ENCODE peak calls at places on chromosomes 6 and 20, in six cellular contexts. One of them, this sample, is unnamed.

GRCh38 chr6:170258395-170258794 is 32.5 kb downstream of the DLL1 start:
- DNase-seq in NT2/D1: no peak
- DNase-seq in A549: no peak
- DNase-seq in transverse colon: no peak
- DNase-seq in uterus: no peak
- DNase-seq in esophagus squamous epithelium: no peak
- DNase-seq in this sample: no peak

GRCh38 chr20:56343861-56344381 is 14.9 kb upstream of the FAM210B start:
- DNase-seq in NT2/D1: peak; percentile 84
- DNase-seq in A549: peak; percentile 59
- DNase-seq in transverse colon: peak; percentile 21
- DNase-seq in uterus: no peak
- DNase-seq in esophagus squamous epithelium: no peak
- DNase-seq in this sample: no peak

GRCh38 chr6:16286151-16286522 is 47.8 kb downstream of the GMPR start:
- DNase-seq in NT2/D1: peak; percentile 52
- DNase-seq in A549: peak; percentile 39
- DNase-seq in transverse colon: no peak
- DNase-seq in uterus: peak; percentile 36
- DNase-seq in esophagus squamous epithelium: no peak
- DNase-seq in this sample: peak; percentile 19

GRCh38 chr20:44959896-44960852 is at the start of gene TOMM34:
- DNase-seq in NT2/D1: peak; percentile 93
- DNase-seq in A549: peak; percentile 93
- DNase-seq in transverse colon: peak; percentile 97
- DNase-seq in uterus: peak; percentile 92
- DNase-seq in esophagus squamous epithelium: peak; percentile 60
- DNase-seq in this sample: peak; percentile 96

GRCh38 chr20:52105573-52106422 is 85.8 kb downstream of the ZFP64 start:
- DNase-seq in NT2/D1: peak; percentile 84
- DNase-seq in A549: peak; percentile 68
- DNase-seq in transverse colon: no peak
- DNase-seq in uterus: no peak
- DNase-seq in esophagus squamous epithelium: no peak
- DNase-seq in this sample: peak; percentile 14

GRCh38 chr6:136701011-136701410 is 91.3 kb downstream of the MAP3K5 start:
- DNase-seq in NT2/D1: no peak
- DNase-seq in A549: no peak
- DNase-seq in transverse colon: no peak
- DNase-seq in uterus: no peak
- DNase-seq in esophagus squamous epithelium: no peak
- DNase-seq in this sample: no peak

GRCh38 chr6:30885481-30885998 is 1.2 kb downstream of the DDR1 start:
- DNase-seq in NT2/D1: no peak
- DNase-seq in A549: peak; percentile 60
- DNase-seq in transverse colon: peak; percentile 75
- DNase-seq in uterus: no peak
- DNase-seq in esophagus squamous epithelium: no peak
- DNase-seq in this sample: no peak

GRCh38 chr6:19356692-19357091 is 480.5 kb upstream of the ID4 start:
- DNase-seq in NT2/D1: no peak
- DNase-seq in A549: no peak
- DNase-seq in transverse colon: no peak
- DNase-seq in uterus: no peak
- DNase-seq in esophagus squamous epithelium: no peak
- DNase-seq in this sample: no peak

GRCh38 chr6:99434702-99435530 is 9.8 kb upstream of the PNISR start:
- DNase-seq in NT2/D1: no peak
- DNase-seq in A549: peak; percentile 13
- DNase-seq in transverse colon: no peak
- DNase-seq in uterus: no peak
- DNase-seq in esophagus squamous epithelium: no peak
- DNase-seq in this sample: peak; percentile 50

GRCh38 chr20:51456511-51457280 is 85.8 kb downstream of the NFATC2 start:
- DNase-seq in NT2/D1: peak; percentile 33
- DNase-seq in A549: peak; percentile 96
- DNase-seq in transverse colon: peak; percentile 89
- DNase-seq in uterus: peak; percentile 96
- DNase-seq in esophagus squamous epithelium: peak; percentile 34
- DNase-seq in this sample: no peak

GRCh38 chr6:27894839-27895762 is 17.1 kb downstream of the OR2B2 start:
- DNase-seq in NT2/D1: no peak
- DNase-seq in A549: peak; percentile 83
- DNase-seq in transverse colon: peak; percentile 57
- DNase-seq in uterus: peak; percentile 68
- DNase-seq in esophagus squamous epithelium: no peak
- DNase-seq in this sample: peak; percentile 91

GRCh38 chr20:24955045-24955444 is 6.0 kb downstream of the CST7 start:
- DNase-seq in NT2/D1: no peak
- DNase-seq in A549: no peak
- DNase-seq in transverse colon: no peak
- DNase-seq in uterus: no peak
- DNase-seq in esophagus squamous epithelium: no peak
- DNase-seq in this sample: peak; percentile 69

GRCh38 chr20:22523499-22524392 is 60.6 kb downstream of the FOXA2 start:
- DNase-seq in NT2/D1: no peak
- DNase-seq in A549: peak; percentile 28
- DNase-seq in transverse colon: peak; percentile 40
- DNase-seq in uterus: no peak
- DNase-seq in esophagus squamous epithelium: no peak
- DNase-seq in this sample: no peak

GRCh38 chr6:75478929-75479328 is 14.7 kb downstream of the FILIP1 start:
- DNase-seq in NT2/D1: no peak
- DNase-seq in A549: no peak
- DNase-seq in transverse colon: no peak
- DNase-seq in uterus: no peak
- DNase-seq in esophagus squamous epithelium: no peak
- DNase-seq in this sample: no peak

GRCh38 chr6:149846321-149846720 is 17.8 kb downstream of the LRP11 start:
- DNase-seq in NT2/D1: no peak
- DNase-seq in A549: peak; percentile 39
- DNase-seq in transverse colon: no peak
- DNase-seq in uterus: peak; percentile 25
- DNase-seq in esophagus squamous epithelium: no peak
- DNase-seq in this sample: no peak

GRCh38 chr6:108165714-108166663 is at the start of gene NR2E1:
- DNase-seq in NT2/D1: no peak
- DNase-seq in A549: peak; percentile 3
- DNase-seq in transverse colon: no peak
- DNase-seq in uterus: no peak
- DNase-seq in esophagus squamous epithelium: no peak
- DNase-seq in this sample: no peak

GRCh38 chr20:38982291-38982690 is 20.1 kb downstream of the DHX35 start:
- DNase-seq in NT2/D1: no peak
- DNase-seq in A549: no peak
- DNase-seq in transverse colon: no peak
- DNase-seq in uterus: no peak
- DNase-seq in esophagus squamous epithelium: no peak
- DNase-seq in this sample: no peak

GRCh38 chr20:36030143-36030542 is 61.8 kb downstream of the CNBD2 start:
- DNase-seq in NT2/D1: no peak
- DNase-seq in A549: no peak
- DNase-seq in transverse colon: no peak
- DNase-seq in uterus: peak; percentile 22
- DNase-seq in esophagus squamous epithelium: no peak
- DNase-seq in this sample: no peak

GRCh38 chr6:13683038-13683437 is 28.6 kb downstream of the RANBP9 start:
- DNase-seq in NT2/D1: no peak
- DNase-seq in A549: no peak
- DNase-seq in transverse colon: no peak
- DNase-seq in uterus: no peak
- DNase-seq in esophagus squamous epithelium: no peak
- DNase-seq in this sample: no peak

GRCh38 chr20:34012330-34012729 is 18.6 kb downstream of the RALY start:
- DNase-seq in NT2/D1: no peak
- DNase-seq in A549: no peak
- DNase-seq in transverse colon: no peak
- DNase-seq in uterus: no peak
- DNase-seq in esophagus squamous epithelium: no peak
- DNase-seq in this sample: no peak

GRCh38 chr20:34012735-34013134 is 19.0 kb downstream of the RALY start:
- DNase-seq in NT2/D1: no peak
- DNase-seq in A549: no peak
- DNase-seq in transverse colon: no peak
- DNase-seq in uterus: no peak
- DNase-seq in esophagus squamous epithelium: no peak
- DNase-seq in this sample: no peak

GRCh38 chr20:34015401-34016335 is 22.0 kb downstream of the RALY start:
- DNase-seq in NT2/D1: no peak
- DNase-seq in A549: no peak
- DNase-seq in transverse colon: no peak
- DNase-seq in uterus: no peak
- DNase-seq in esophagus squamous epithelium: no peak
- DNase-seq in this sample: no peak

GRCh38 chr20:34014878-34015277 is 21.2 kb downstream of the RALY start:
- DNase-seq in NT2/D1: no peak
- DNase-seq in A549: no peak
- DNase-seq in transverse colon: no peak
- DNase-seq in uterus: no peak
- DNase-seq in esophagus squamous epithelium: no peak
- DNase-seq in this sample: no peak

GRCh38 chr20:34013532-34013931 is 19.8 kb downstream of the RALY start:
- DNase-seq in NT2/D1: no peak
- DNase-seq in A549: no peak
- DNase-seq in transverse colon: no peak
- DNase-seq in uterus: no peak
- DNase-seq in esophagus squamous epithelium: no peak
- DNase-seq in this sample: no peak
- H3K4me1 ChIP-seq in NT2/D1: peaks cover 11% of the 10 kb centered on the region
- H3K4me1 ChIP-seq in A549: peaks cover 20% of the 10 kb centered on the region
- H3K4me1 ChIP-seq in transverse colon: peaks cover 64% of the 10 kb centered on the region
- H3K4me1 ChIP-seq in uterus: peaks cover 8% of the 10 kb centered on the region
- H3K4me1 ChIP-seq in esophagus squamous epithelium: peaks cover 92% of the 10 kb centered on the region
- H3K4me1 ChIP-seq in this sample: peaks cover 38% of the 10 kb centered on the region

DNA sequence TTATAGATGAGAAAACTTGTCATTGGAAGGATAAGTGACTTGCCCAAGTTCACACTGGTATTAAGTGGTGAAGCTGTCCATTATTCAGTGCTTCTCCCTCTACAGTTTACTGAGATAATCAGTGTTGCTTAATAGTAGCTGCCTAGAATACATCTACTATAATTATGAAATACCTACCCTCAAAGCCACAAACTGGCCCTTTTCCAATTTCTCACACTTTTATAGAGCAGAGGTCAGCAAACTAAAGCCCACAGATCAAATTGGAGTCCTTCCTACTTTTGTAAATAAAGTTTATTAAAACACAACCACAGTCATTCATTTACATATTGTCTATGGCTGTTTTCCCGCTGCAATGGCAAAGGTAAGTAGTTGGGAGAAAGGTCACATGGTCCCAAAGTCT is 73.5 kb downstream of the EYS start:
- DNase-seq in NT2/D1: no peak
- DNase-seq in A549: no peak
- DNase-seq in transverse colon: no peak
- DNase-seq in uterus: no peak
- DNase-seq in esophagus squamous epithelium: no peak
- DNase-seq in this sample: no peak
- H3K4me3 ChIP-seq in NT2/D1: no peak overlapping the region
- H3K4me3 ChIP-seq in A549: no peak overlapping the region
- H3K4me3 ChIP-seq in transverse colon: no peak overlapping the region
- H3K4me3 ChIP-seq in uterus: no peak overlapping the region
- H3K4me3 ChIP-seq in esophagus squamous epithelium: no peak overlapping the region
- H3K4me3 ChIP-seq in this sample: no peak overlapping the region

DNA sequence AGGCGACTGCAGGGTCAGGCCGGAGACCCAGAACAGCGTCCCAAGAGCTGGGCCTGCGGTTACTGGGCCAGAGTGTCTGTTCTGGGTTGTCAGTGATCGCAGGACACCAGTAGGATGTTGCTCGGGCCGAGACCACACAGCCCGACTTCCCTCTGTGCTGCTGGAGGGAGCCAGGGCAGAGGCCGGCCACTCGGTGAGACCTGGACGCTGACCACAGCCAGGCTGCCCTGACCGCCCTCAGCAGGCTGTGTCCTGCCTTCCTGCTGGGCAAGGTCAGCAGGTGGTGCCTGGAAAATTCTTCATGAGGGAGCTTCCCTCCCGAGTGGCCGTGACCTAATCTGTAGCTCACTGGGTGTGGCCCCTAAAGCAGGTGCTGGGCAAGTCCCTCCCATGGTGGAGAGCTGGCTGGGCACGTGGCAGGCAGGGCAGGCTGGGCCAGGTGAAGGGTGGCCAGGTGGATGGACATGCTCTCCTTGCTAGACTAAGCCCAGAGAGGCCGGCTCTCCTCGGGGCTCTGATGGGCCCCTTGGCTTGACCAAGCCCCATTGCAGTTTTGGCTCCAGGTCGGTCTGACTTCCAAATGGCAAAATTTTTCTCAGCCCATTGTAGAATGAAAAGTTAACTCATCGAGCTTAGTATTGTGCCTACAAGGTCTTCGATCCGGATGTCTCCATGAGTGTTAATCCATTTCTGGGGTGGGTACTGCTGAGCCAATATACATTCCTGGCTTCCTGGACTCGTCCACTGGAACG is 1.9 kb downstream of the SLCO4A1 start:
- DNase-seq in NT2/D1: no peak
- DNase-seq in A549: no peak
- DNase-seq in transverse colon: peak; percentile 81
- DNase-seq in uterus: no peak
- DNase-seq in esophagus squamous epithelium: no peak
- DNase-seq in this sample: no peak
- H3K4me1 ChIP-seq in NT2/D1: peaks cover 39% of the 10 kb centered on the region
- H3K4me1 ChIP-seq in A549: peaks cover 5% of the 10 kb centered on the region
- H3K4me1 ChIP-seq in transverse colon: peaks cover 76% of the 10 kb centered on the region
- H3K4me1 ChIP-seq in uterus: peaks cover 11% of the 10 kb centered on the region
- H3K4me1 ChIP-seq in esophagus squamous epithelium: peaks cover 76% of the 10 kb centered on the region
- H3K4me1 ChIP-seq in this sample: peaks cover 57% of the 10 kb centered on the region

DNA sequence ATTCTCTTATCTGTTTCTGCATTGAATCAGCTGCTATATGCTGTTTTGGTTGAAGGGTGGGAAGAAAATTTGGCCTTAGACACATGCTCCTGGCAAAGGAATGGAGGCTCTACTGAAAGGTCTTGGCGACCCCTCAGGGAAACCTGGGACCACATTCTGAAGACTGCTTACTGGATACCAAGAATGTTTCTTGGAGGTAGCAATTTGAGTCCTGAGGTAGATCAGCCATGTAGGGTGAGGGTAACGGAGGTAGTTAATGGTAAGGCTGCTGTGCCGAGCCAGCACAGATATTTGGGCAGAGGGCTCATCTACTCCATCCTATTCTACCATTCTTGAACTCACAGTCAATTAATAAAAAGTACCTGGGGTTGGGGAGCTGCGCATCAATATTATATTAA is 438 bp upstream of the PHF3 start:
- DNase-seq in NT2/D1: no peak
- DNase-seq in A549: no peak
- DNase-seq in transverse colon: no peak
- DNase-seq in uterus: no peak
- DNase-seq in esophagus squamous epithelium: no peak
- DNase-seq in this sample: no peak
- H3K4me3 ChIP-seq in NT2/D1: peak overlapping the region; percentile 43
- H3K4me3 ChIP-seq in A549: peak overlapping the region; percentile 95
- H3K4me3 ChIP-seq in transverse colon: peak overlapping the region; percentile 49
- H3K4me3 ChIP-seq in uterus: peak overlapping the region; percentile 91
- H3K4me3 ChIP-seq in esophagus squamous epithelium: peak overlapping the region; percentile 95
- H3K4me3 ChIP-seq in this sample: peak overlapping the region; percentile 78

GRCh38 chr6:106525111-106525884 is 104.0 kb downstream of the RTN4IP1 start:
- DNase-seq in NT2/D1: no peak
- DNase-seq in A549: no peak
- DNase-seq in transverse colon: no peak
- DNase-seq in uterus: no peak
- DNase-seq in esophagus squamous epithelium: no peak
- DNase-seq in this sample: peak; percentile 78
- H3K4me1 ChIP-seq in NT2/D1: no peaks in the 10 kb centered on the region
- H3K4me1 ChIP-seq in A549: peaks cover 41% of the 10 kb centered on the region
- H3K4me1 ChIP-seq in transverse colon: peaks cover 6% of the 10 kb centered on the region
- H3K4me1 ChIP-seq in uterus: no peaks in the 10 kb centered on the region
- H3K4me1 ChIP-seq in esophagus squamous epithelium: peaks cover 56% of the 10 kb centered on the region
- H3K4me1 ChIP-seq in this sample: peaks cover 51% of the 10 kb centered on the region

GRCh38 chr6:85574932-85575598 is 18.6 kb downstream of the SNX14 start:
- DNase-seq in NT2/D1: no peak
- DNase-seq in A549: peak; percentile 72
- DNase-seq in transverse colon: no peak
- DNase-seq in uterus: no peak
- DNase-seq in esophagus squamous epithelium: no peak
- DNase-seq in this sample: no peak
- H3K4me3 ChIP-seq in NT2/D1: no peak overlapping the region
- H3K4me3 ChIP-seq in A549: no peak overlapping the region
- H3K4me3 ChIP-seq in transverse colon: no peak overlapping the region
- H3K4me3 ChIP-seq in uterus: no peak overlapping the region
- H3K4me3 ChIP-seq in esophagus squamous epithelium: no peak overlapping the region
- H3K4me3 ChIP-seq in this sample: no peak overlapping the region

This sample was measured in OCI-LY7.